ENCODE peak calls at places on chromosomes 4 and X, in five cellular contexts. One of them, this sample, is unnamed.

GRCh38 chr4:16045687-16046086 is 38.1 kb downstream of the PROM1 start:
- DNase-seq in H1: no peak
- DNase-seq in HepG2: no peak
- DNase-seq in GM12891: no peak
- DNase-seq in GM12878: no peak
- DNase-seq in this sample: no peak

GRCh38 chr4:147480891-147481576 is at the start of gene EDNRA:
- DNase-seq in GM12891: no peak
- DNase-seq in H1: peak
- DNase-seq in HepG2: no peak
- DNase-seq in GM12878: no peak
- DNase-seq in this sample: no peak

GRCh38 chr4:132587626-132588025 is 561.5 kb upstream of the PCDH10 start:
- DNase-seq in GM12878: no peak
- DNase-seq in HepG2: no peak
- DNase-seq in H1: no peak
- DNase-seq in GM12891: no peak
- DNase-seq in this sample: no peak

GRCh38 chr4:53963786-53964185 is 100.6 kb downstream of the CHIC2 start:
- DNase-seq in GM12891: no peak
- DNase-seq in GM12878: no peak
- DNase-seq in H1: no peak
- DNase-seq in HepG2: no peak
- DNase-seq in this sample: no peak

GRCh38 chr4:7808752-7809151 is 130.9 kb downstream of the AFAP1 start:
- DNase-seq in HepG2: no peak
- DNase-seq in H1: no peak
- DNase-seq in GM12891: no peak
- DNase-seq in GM12878: no peak
- DNase-seq in this sample: no peak

GRCh38 chr4:101678180-101678579 is 112.3 kb upstream of the BANK1 start:
- DNase-seq in GM12891: no peak
- DNase-seq in HepG2: no peak
- DNase-seq in H1: no peak
- DNase-seq in GM12878: no peak
- DNase-seq in this sample: no peak

GRCh38 chrX:135740683-135741149 is 27.3 kb downstream of the CT45A3 start:
- DNase-seq in GM12878: no peak
- DNase-seq in GM12891: no peak
- DNase-seq in HepG2: peak
- DNase-seq in H1: peak
- DNase-seq in this sample: peak

GRCh38 chr4:88275949-88276515 is 8.3 kb downstream of the PPM1K start:
- DNase-seq in H1: no peak
- DNase-seq in GM12891: no peak
- DNase-seq in GM12878: no peak
- DNase-seq in HepG2: no peak
- DNase-seq in this sample: no peak

GRCh38 chr4:80097395-80098177 is 24.6 kb upstream of the ANTXR2 start:
- DNase-seq in GM12878: no peak
- DNase-seq in GM12891: no peak
- DNase-seq in H1: no peak
- DNase-seq in HepG2: no peak
- DNase-seq in this sample: no peak

GRCh38 chr4:73129319-73129718 is 59.8 kb upstream of the COX18 start:
- DNase-seq in HepG2: no peak
- DNase-seq in H1: no peak
- DNase-seq in GM12878: no peak
- DNase-seq in GM12891: no peak
- DNase-seq in this sample: no peak

GRCh38 chr4:182245541-182246245 is 2.5 kb downstream of the TENM3 start:
- DNase-seq in H1: no peak
- DNase-seq in GM12891: no peak
- DNase-seq in HepG2: no peak
- DNase-seq in GM12878: no peak
- DNase-seq in this sample: no peak

GRCh38 chrX:12322031-12322430 is 183.8 kb downstream of the FRMPD4 start:
- DNase-seq in H1: no peak
- DNase-seq in GM12891: no peak
- DNase-seq in HepG2: no peak
- DNase-seq in GM12878: no peak
- DNase-seq in this sample: no peak

GRCh38 chr4:163107754-163108153 is 58.9 kb downstream of the NAF1 start:
- DNase-seq in GM12878: no peak
- DNase-seq in HepG2: no peak
- DNase-seq in GM12891: no peak
- DNase-seq in H1: no peak
- DNase-seq in this sample: no peak

GRCh38 chrX:130118941-130119640 is 8.8 kb upstream of the ELF4 start:
- DNase-seq in GM12891: no peak
- DNase-seq in HepG2: no peak
- DNase-seq in H1: no peak
- DNase-seq in GM12878: no peak
- DNase-seq in this sample: no peak

GRCh38 chr4:15656038-15656470 is 897 bp upstream of the FBXL5 start:
- DNase-seq in GM12878: no peak
- DNase-seq in HepG2: no peak
- DNase-seq in GM12891: no peak
- DNase-seq in H1: peak
- DNase-seq in this sample: no peak

GRCh38 chr4:102493794-102494193 is 7.4 kb upstream of the NFKB1 start:
- DNase-seq in H1: no peak
- DNase-seq in GM12891: no peak
- DNase-seq in GM12878: no peak
- DNase-seq in HepG2: no peak
- DNase-seq in this sample: no peak

GRCh38 chr4:73379946-73380345 is 24.1 kb upstream of the ALB start:
- DNase-seq in GM12878: no peak
- DNase-seq in GM12891: no peak
- DNase-seq in HepG2: no peak
- DNase-seq in H1: no peak
- DNase-seq in this sample: no peak

GRCh38 chr4:31984872-31985271 is 1264.7 kb downstream of the PCDH7 start:
- DNase-seq in GM12891: no peak
- DNase-seq in H1: no peak
- DNase-seq in HepG2: no peak
- DNase-seq in GM12878: no peak
- DNase-seq in this sample: no peak

GRCh38 chr4:22474636-22475310 is 41.1 kb downstream of the ADGRA3 start:
- DNase-seq in H1: no peak
- DNase-seq in HepG2: peak
- DNase-seq in GM12878: no peak
- DNase-seq in GM12891: no peak
- DNase-seq in this sample: no peak

GRCh38 chr4:141350122-141350904 is 129.6 kb downstream of the ZNF330 start:
- DNase-seq in HepG2: no peak
- DNase-seq in H1: no peak
- DNase-seq in GM12891: no peak
- DNase-seq in GM12878: no peak
- DNase-seq in this sample: no peak

GRCh38 chr4:80710748-80711451 is 319.6 kb upstream of the BMP3 start:
- DNase-seq in GM12878: no peak
- DNase-seq in GM12891: no peak
- DNase-seq in H1: no peak
- DNase-seq in HepG2: no peak
- DNase-seq in this sample: no peak

GRCh38 chrX:103254171-103254824 is 657 bp downstream of the TCEAL8 start:
- DNase-seq in HepG2: peak
- DNase-seq in GM12878: peak
- DNase-seq in H1: peak
- DNase-seq in GM12891: no peak
- DNase-seq in this sample: no peak

GRCh38 chr4:42488114-42488513 is 90.8 kb downstream of the SHISA3 start:
- DNase-seq in HepG2: no peak
- DNase-seq in H1: no peak
- DNase-seq in GM12891: no peak
- DNase-seq in GM12878: peak
- DNase-seq in this sample: no peak

GRCh38 chrX:29478336-29479069 is 736.9 kb upstream of the MAGEB2 start:
- DNase-seq in H1: peak
- DNase-seq in HepG2: peak
- DNase-seq in GM12878: peak
- DNase-seq in GM12891: no peak
- DNase-seq in this sample: peak

DNA sequence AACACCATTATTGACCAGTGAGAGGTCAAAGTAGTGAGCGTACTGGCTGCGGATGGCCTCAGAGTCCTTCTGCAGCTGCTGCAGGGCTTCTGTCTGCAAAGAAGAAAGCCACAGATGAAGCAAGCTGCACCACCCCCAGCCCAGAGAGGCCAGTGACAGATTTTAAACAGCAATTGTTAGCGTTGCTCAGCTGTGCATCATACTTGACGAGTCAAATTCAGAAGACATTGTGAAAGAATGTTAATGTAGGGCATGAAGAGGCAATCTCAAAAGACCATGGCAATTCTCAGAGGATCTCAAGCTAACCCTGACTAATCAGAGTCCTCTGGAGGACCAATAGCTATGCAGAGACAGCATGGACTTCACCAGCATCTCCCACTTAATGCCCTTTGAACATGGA is 16.6 kb downstream of the DKC1 start:
- DNase-seq in HepG2: no peak
- DNase-seq in GM12878: no peak
- DNase-seq in GM12891: no peak
- DNase-seq in H1: no peak
- DNase-seq in this sample: no peak
- TF ChIP-seq POLR2A in HepG2: no peak
- TF ChIP-seq POLR2A in GM12878: no peak
- TF ChIP-seq POLR2A in GM12891: no peak
- TF ChIP-seq POLR2A in H1: no peak
- TF ChIP-seq POLR2A in this sample: no peak

GRCh38 chrX:154441984-154442707 is 1.8 kb upstream of the FAM50A start:
- DNase-seq in GM12891: no peak
- DNase-seq in H1: no peak
- DNase-seq in HepG2: no peak
- DNase-seq in GM12878: no peak
- DNase-seq in this sample: no peak

GRCh38 chrX:154445776-154446175 is 1.8 kb downstream of the FAM50A start:
- DNase-seq in H1: no peak
- DNase-seq in GM12891: no peak
- DNase-seq in HepG2: no peak
- DNase-seq in GM12878: no peak
- DNase-seq in this sample: no peak

GRCh38 chrX:154444755-154445246 is 860 bp downstream of the FAM50A start:
- DNase-seq in HepG2: no peak
- DNase-seq in GM12891: no peak
- DNase-seq in H1: no peak
- DNase-seq in GM12878: no peak
- DNase-seq in this sample: no peak

GRCh38 chrX:154443479-154443910 is 446 bp upstream of the FAM50A start:
- DNase-seq in GM12878: no peak
- DNase-seq in HepG2: no peak
- DNase-seq in H1: no peak
- DNase-seq in GM12891: no peak
- DNase-seq in this sample: no peak

GRCh38 chrX:154444001-154444754 is at the start of gene FAM50A:
- DNase-seq in H1: peak
- DNase-seq in GM12891: peak
- DNase-seq in HepG2: no peak
- DNase-seq in GM12878: no peak
- DNase-seq in this sample: peak
- TF ChIP-seq TAF1 in H1: no peak
- TF ChIP-seq TAF1 in GM12891: no peak
- TF ChIP-seq TAF1 in HepG2: no peak
- TF ChIP-seq TAF1 in GM12878: no peak
- TF ChIP-seq TAF1 in this sample: no peak

GRCh38 chr4:137514401-137515116 is 17.7 kb downstream of the PCDH18 start:
- DNase-seq in H1: no peak
- DNase-seq in GM12891: no peak
- DNase-seq in HepG2: no peak
- DNase-seq in GM12878: no peak
- DNase-seq in this sample: no peak

GRCh38 chr4:137509855-137510282 is 22.4 kb downstream of the PCDH18 start:
- DNase-seq in H1: no peak
- DNase-seq in HepG2: no peak
- DNase-seq in GM12878: no peak
- DNase-seq in GM12891: no peak
- DNase-seq in this sample: no peak

GRCh38 chr4:137510866-137511265 is 21.4 kb downstream of the PCDH18 start:
- DNase-seq in GM12878: no peak
- DNase-seq in GM12891: no peak
- DNase-seq in H1: no peak
- DNase-seq in HepG2: no peak
- DNase-seq in this sample: no peak
- TF ChIP-seq POLR2AphosphoS5 in GM12878: no peak
- TF ChIP-seq POLR2AphosphoS5 in GM12891: no peak
- TF ChIP-seq POLR2AphosphoS5 in H1: no peak
- TF ChIP-seq POLR2AphosphoS5 in HepG2: no peak
- TF ChIP-seq POLR2AphosphoS5 in this sample: no peak

DNA sequence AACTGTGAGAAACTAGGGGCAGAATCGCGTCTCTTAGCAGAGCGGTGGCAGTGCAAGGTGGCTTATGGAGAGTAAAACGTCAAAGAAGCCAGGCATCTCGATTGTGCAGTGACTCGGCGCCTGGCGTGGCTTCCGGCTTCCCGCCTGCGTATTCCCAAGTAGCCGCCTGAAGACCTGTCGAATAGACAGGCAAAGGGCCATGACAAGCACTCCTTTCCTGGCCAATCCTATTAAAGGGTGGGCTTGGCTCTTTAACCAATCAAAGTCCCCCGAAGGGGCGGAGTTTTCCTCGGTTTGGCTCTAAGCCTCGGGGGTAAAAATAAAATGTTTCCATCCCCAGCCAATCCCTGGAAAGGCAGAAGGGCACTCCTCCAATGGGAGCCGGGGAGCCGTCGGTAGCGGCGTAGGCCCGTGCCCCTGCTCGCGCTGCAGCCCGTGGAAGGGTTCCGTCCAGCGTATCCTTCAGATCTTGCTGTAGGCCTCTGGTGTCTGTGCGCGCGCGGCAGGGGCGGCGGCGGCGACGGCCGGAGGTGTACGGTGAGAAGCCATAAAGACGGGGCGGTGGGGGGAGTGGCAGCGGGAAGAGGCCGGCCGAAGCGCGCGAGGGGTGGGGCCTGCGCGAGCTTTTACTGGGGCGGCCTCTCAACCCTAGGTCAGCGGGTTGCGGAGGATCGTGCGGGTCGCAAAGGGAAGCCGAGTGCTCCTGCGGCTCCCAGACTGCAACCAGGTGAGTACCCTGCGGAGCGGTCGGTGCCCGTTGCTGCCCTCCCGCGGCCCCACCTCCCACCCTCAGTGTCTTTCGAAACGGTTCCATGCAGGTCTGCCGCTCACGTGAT is at the start of gene KANTR:
- DNase-seq in H1: peak
- DNase-seq in GM12878: peak
- DNase-seq in HepG2: peak
- DNase-seq in GM12891: peak
- DNase-seq in this sample: peak
- TF ChIP-seq POLR2A in H1: no peak
- TF ChIP-seq POLR2A in GM12878: peak
- TF ChIP-seq POLR2A in HepG2: peak
- TF ChIP-seq POLR2A in GM12891: no peak
- TF ChIP-seq POLR2A in this sample: no peak

DNA sequence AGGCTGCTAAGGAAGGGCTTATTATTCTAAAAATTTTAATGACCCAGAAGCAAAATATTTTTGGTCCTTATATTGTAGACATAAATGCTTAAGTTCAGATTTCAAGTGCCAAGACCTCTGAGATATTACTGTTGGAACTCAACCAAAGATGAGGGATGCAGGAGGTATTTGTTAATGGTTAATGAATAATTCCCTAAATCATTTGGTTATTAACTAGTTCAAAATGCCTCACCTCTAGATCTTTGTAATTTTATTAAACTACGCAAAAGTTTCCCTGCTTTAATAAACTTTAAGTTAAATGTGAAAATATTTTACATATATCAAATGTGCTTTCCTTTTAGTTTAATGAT is 497.1 kb downstream of the SPRY1 start:
- DNase-seq in H1: no peak
- DNase-seq in HepG2: no peak
- DNase-seq in GM12878: no peak
- DNase-seq in GM12891: no peak
- DNase-seq in this sample: no peak
- TF ChIP-seq TAF1 in H1: no peak
- TF ChIP-seq TAF1 in HepG2: no peak
- TF ChIP-seq TAF1 in GM12878: no peak
- TF ChIP-seq TAF1 in GM12891: no peak
- TF ChIP-seq TAF1 in this sample: no peak

This sample was measured in GM12892.